ENCODE peak calls at places on chromosomes 3 and 15, in six cellular contexts. E, L, I, Z, M and V are unnamed samples.

GRCh38 chr15:78811124-78811824 is at the start of gene ADAMTS7:
- DNase-seq in I (peak; percentile 32), M (peak; percentile 86), Z (peak; percentile 76), E (peak; percentile 62), L (peak; percentile 55), V (peak; percentile 93)

GRCh38 chr3:26058774-26059455 is 269.0 kb downstream of the OXSM start:
- DNase-seq in E (no peak), L (no peak), I (no peak), M (no peak), Z (no peak), V (no peak)

GRCh38 chr15:42094512-42094963 is at the start of gene PLA2G4D:
- DNase-seq in Z (peak; percentile 76), E (no peak), I (no peak), M (peak; percentile 84), L (no peak), V (no peak)

GRCh38 chr3:27449530-27450150 is 34.5 kb downstream of the SLC4A7 start:
- DNase-seq in E (no peak), Z (no peak), M (no peak), L (no peak), I (no peak), V (no peak)

GRCh38 chr15:97177135-97177704 is 783.3 kb upstream of the ARRDC4 start:
- DNase-seq in E (no peak), M (no peak), I (no peak), Z (no peak), L (no peak), V (no peak)

GRCh38 chr3:33440578-33441321 is 545 bp upstream of the UBP1 start:
- DNase-seq in E (peak; percentile 100), M (peak; percentile 82), L (peak; percentile 99), I (peak; percentile 100), Z (peak; percentile 82), V (peak; percentile 96)

GRCh38 chr15:72319985-72320671 is at the start of gene CELF6:
- DNase-seq in I (no peak), L (peak; percentile 82), M (peak; percentile 91), Z (peak; percentile 88), E (peak; percentile 61), V (peak; percentile 87)

GRCh38 chr15:35545316-35545824 is 595 bp downstream of the DPH6 start:
- DNase-seq in L (peak; percentile 14), I (peak; percentile 24), M (peak; percentile 71), Z (peak; percentile 63), E (peak; percentile 52), V (peak; percentile 13)

GRCh38 chr15:97817266-97817890 is 143.1 kb upstream of the ARRDC4 start:
- DNase-seq in L (no peak), I (no peak), M (no peak), Z (no peak), E (no peak), V (no peak)

GRCh38 chr15:48681274-48681840 is 35.8 kb upstream of the FBN1 start:
- DNase-seq in M (no peak), L (no peak), E (no peak), Z (no peak), I (no peak), V (no peak)

GRCh38 chr3:111692593-111693552 is 97.7 kb upstream of the ZBED2 start:
- DNase-seq in E (no peak), I (no peak), L (no peak), M (no peak), Z (no peak), V (no peak)

GRCh38 chr3:42071720-42072582 is 19.2 kb upstream of the TRAK1 start:
- DNase-seq in M (no peak), E (peak; percentile 87), L (no peak), I (no peak), Z (peak; percentile 57), V (peak; percentile 39)

GRCh38 chr15:89669941-89670340 is 9.2 kb downstream of the PLIN1 start:
- DNase-seq in E (no peak), Z (no peak), I (no peak), M (no peak), L (no peak), V (no peak)

GRCh38 chr15:40104865-40105516 is 3.7 kb downstream of the BMF start:
- DNase-seq in Z (peak; percentile 93), L (peak; percentile 84), I (no peak), M (peak; percentile 94), E (peak; percentile 85), V (peak; percentile 71)

GRCh38 chr3:45095916-45096526 is 50.2 kb downstream of the CDCP1 start:
- DNase-seq in E (no peak), Z (no peak), M (no peak), L (no peak), I (no peak), V (no peak)

GRCh38 chr3:56955551-56956131 is 104.8 kb upstream of the SPATA12 start:
- DNase-seq in M (no peak), L (no peak), E (no peak), Z (no peak), I (no peak), V (no peak)

GRCh38 chr3:64489361-64490044 is 198.3 kb downstream of the ADAMTS9 start:
- DNase-seq in I (no peak), L (no peak), M (peak; percentile 84), Z (peak; percentile 76), E (no peak), V (no peak)

GRCh38 chr3:47573190-47574172 is 5.2 kb downstream of the CSPG5 start:
- DNase-seq in L (no peak), M (no peak), E (no peak), I (no peak), Z (no peak), V (no peak)

GRCh38 chr3:8301977-8302589 is 199.5 kb upstream of the LMCD1 start:
- DNase-seq in E (no peak), M (no peak), L (peak; percentile 3), I (peak; percentile 20), Z (no peak), V (peak; percentile 27)

GRCh38 chr3:127750226-127751031 is 71.9 kb downstream of the MGLL start:
- DNase-seq in I (peak; percentile 59), L (peak; percentile 43), M (no peak), Z (no peak), E (no peak), V (no peak)

GRCh38 chr3:141011511-141012262 is 39.5 kb upstream of the SPSB4 start:
- DNase-seq in L (peak; percentile 97), E (peak; percentile 56), Z (peak; percentile 84), I (peak; percentile 20), M (peak; percentile 88), V (peak; percentile 64)

GRCh38 chr3:127141921-127142730 is 50.8 kb upstream of the PRR23E start:
- DNase-seq in L (no peak), Z (no peak), M (no peak), I (no peak), E (no peak), V (no peak)

GRCh38 chr15:71629761-71630499 is 180.4 kb upstream of the NR2E3 start:
- DNase-seq in I (no peak), L (no peak), E (no peak), M (no peak), Z (no peak), V (no peak)

GRCh38 chr3:132237652-132238032 is 79.6 kb upstream of the ACP3 start:
- DNase-seq in L (no peak), Z (no peak), I (no peak), E (no peak), M (no peak), V (no peak)

GRCh38 chr3:43036621-43037331 is 57.7 kb downstream of the GASK1A start:
- DNase-seq in E (no peak), L (no peak), Z (no peak), I (no peak), M (no peak), V (no peak)

GRCh38 chr15:61530769-61531168 is 301.7 kb upstream of the RORA start:
- DNase-seq in L (no peak), I (no peak), E (no peak), Z (no peak), M (no peak), V (no peak)
- TF ChIP-seq CTCF in L (no peak), I (no peak), E (no peak), Z (no peak), M (no peak), V (no peak)

DNA sequence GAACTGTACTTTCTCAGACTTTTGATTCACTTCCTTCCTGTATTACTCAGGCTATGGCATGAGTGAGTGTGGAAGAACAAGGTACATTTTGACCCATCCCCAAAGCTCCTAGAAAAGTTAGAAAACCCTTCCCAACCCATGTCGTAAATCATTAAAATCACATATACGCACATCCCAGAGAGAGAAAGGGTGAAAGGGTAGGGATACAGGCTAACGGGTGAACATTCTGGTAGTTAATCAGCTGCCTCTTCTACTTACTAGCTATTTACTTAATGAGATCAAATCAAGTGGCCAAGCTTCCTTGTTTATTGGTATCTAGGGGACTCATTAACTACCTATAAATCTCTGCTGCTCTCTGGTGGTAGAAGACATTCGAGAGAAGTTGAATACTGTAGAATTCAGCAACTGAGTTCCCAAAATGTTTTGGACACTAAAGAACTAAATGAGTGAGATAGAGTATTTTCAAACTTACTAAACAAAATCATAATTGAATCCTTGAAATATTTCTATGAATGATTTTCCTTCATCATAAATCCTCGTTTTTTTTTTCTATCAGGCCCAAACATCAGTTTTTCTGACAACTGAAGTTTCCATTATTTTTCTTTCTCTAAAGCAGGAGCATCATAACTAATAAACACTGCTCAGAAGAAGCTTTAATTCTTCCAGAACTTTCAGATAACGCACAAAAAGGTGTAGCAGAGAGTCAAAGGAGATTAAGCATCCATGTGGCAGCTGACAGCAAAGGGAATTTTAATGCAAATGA is 124.2 kb downstream of the IMPG2 start:
- DNase-seq in E (no peak), I (no peak), M (no peak), Z (no peak), L (no peak), V (no peak)
- TF ChIP-seq CTCF in E (peak; percentile 51), I (peak; percentile 76), M (peak; percentile 66), Z (peak; percentile 55), L (peak; percentile 40), V (peak; percentile 20)

GRCh38 chr3:148882288-148882687 is 17.2 kb downstream of the CPA3 start:
- DNase-seq in E (no peak), L (no peak), I (no peak), Z (no peak), M (no peak), V (no peak)
- TF ChIP-seq CTCF in E (no peak), L (no peak), I (no peak), Z (no peak), M (no peak), V (no peak)

GRCh38 chr3:52784931-52785590 is 7.7 kb downstream of the ITIH1 start:
- DNase-seq in Z (peak; percentile 26), M (peak; percentile 49), E (peak; percentile 42), I (no peak), L (no peak), V (no peak)

GRCh38 chr3:52787672-52788625 is 6.6 kb upstream of the ITIH3 start:
- DNase-seq in I (no peak), M (no peak), Z (peak; percentile 42), E (peak; percentile 80), L (no peak), V (no peak)

GRCh38 chr3:52788890-52789745 is 5.5 kb upstream of the ITIH3 start:
- DNase-seq in E (peak; percentile 24), I (no peak), M (no peak), L (no peak), Z (peak; percentile 6), V (no peak)

GRCh38 chr3:52786330-52787215 is 8.0 kb upstream of the ITIH3 start:
- DNase-seq in Z (peak; percentile 35), I (no peak), M (peak; percentile 46), L (no peak), E (peak; percentile 82), V (no peak)

DNA sequence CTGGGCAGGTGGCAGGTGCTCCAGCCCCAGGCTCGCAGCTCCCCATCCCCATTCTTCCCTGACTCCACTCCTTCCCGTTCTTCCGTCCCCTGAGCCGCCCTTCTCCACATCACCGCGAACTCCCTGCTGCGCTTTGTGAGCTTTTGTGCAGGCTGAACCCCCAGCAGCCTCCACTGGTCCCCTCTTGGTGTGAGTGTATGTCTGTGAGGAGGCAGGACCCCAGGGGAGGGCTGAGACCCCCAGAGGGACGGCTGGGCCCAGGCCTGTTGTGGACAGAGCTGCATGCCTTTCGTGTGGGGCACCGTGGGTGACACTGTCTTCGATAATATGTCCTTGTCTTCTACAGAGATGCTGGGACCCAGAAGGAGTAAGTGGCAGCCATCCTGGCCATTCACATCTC is 7.3 kb upstream of the ITIH3 start:
- DNase-seq in M (no peak), Z (peak; percentile 28), E (peak; percentile 44), I (no peak), L (no peak), V (no peak)
- TF ChIP-seq CTCF in M (no peak), Z (no peak), E (no peak), I (no peak), L (no peak), V (no peak)